ENCODE peak calls at places on chromosome 6, in eight cellular contexts. M is naive thymus-derived CD4-positive, alpha-beta T cell; F is hepatocyte; O is heart right ventricle; G is lower lobe of right lung; A is cardiac muscle cell; R is H9; W is OCI-LY7. I is an unnamed sample.

GRCh38 chr6:140303218-140303949 is 928.9 kb upstream of the CITED2 start:
- DNase-seq in M (no peak), F (no peak), O (no peak), G (no peak), A (no peak), R (no peak), W (no peak), I (no peak)

GRCh38 chr6:52596371-52597028 is 19.6 kb upstream of the TRAM2 start:
- DNase-seq in M (no peak), F (no peak), O (no peak), G (no peak), A (peak; percentile 83), R (no peak), W (peak; percentile 33), I (no peak)

GRCh38 chr6:29426654-29427053 is 11.9 kb downstream of the OR12D1 start:
- DNase-seq in M (no peak), F (no peak), O (no peak), G (no peak), A (no peak), R (no peak), W (no peak), I (no peak)

GRCh38 chr6:80439721-80440488 is 333.4 kb downstream of the BCKDHB start:
- DNase-seq in M (no peak), F (no peak), O (no peak), G (no peak), A (no peak), R (no peak), W (no peak), I (no peak)

GRCh38 chr6:43759926-43760798 is 9.8 kb upstream of the VEGFA start:
- DNase-seq in M (no peak), F (no peak), O (no peak), G (peak; percentile 50), A (no peak), R (no peak), W (no peak), I (no peak)

GRCh38 chr6:157187182-157188093 is 135.9 kb downstream of the TMEM242 start:
- DNase-seq in M (no peak), F (peak; percentile 52), O (peak; percentile 34), G (no peak), A (no peak), R (no peak), W (no peak), I (no peak)

GRCh38 chr6:122845916-122846632 is 57.0 kb downstream of the SMPDL3A start:
- DNase-seq in M (no peak), F (peak; percentile 34), O (no peak), G (no peak), A (peak; percentile 15), R (no peak), W (no peak), I (no peak)

GRCh38 chr6:165725201-165725600 is 62.2 kb upstream of the PDE10A start:
- DNase-seq in M (no peak), F (no peak), O (no peak), G (no peak), A (no peak), R (peak; percentile 58), W (no peak), I (no peak)

GRCh38 chr6:17267586-17267985 is 13.6 kb upstream of the RBM24 start:
- DNase-seq in M (no peak), F (no peak), O (no peak), G (no peak), A (no peak), R (no peak), W (no peak), I (no peak)

GRCh38 chr6:35568967-35569606 is 56.4 kb upstream of the TULP1 start:
- DNase-seq in M (no peak), F (peak; percentile 40), O (no peak), G (peak; percentile 65), A (peak; percentile 70), R (peak; percentile 71), W (peak; percentile 19), I (no peak)

GRCh38 chr6:133705071-133705470 is 183.8 kb upstream of the TCF21 start:
- DNase-seq in M (no peak), F (no peak), O (no peak), G (no peak), A (peak; percentile 79), R (no peak), W (no peak), I (no peak)

GRCh38 chr6:168908887-168909286 is 344.8 kb downstream of the THBS2 start:
- DNase-seq in M (no peak), F (no peak), O (no peak), G (no peak), A (peak; percentile 81), R (no peak), W (no peak), I (no peak)

GRCh38 chr6:79589701-79590100 is 41.4 kb upstream of the SH3BGRL2 start:
- DNase-seq in M (no peak), F (no peak), O (no peak), G (no peak), A (no peak), R (no peak), W (no peak), I (no peak)

GRCh38 chr6:55898342-55898741 is 23.0 kb upstream of the BMP5 start:
- DNase-seq in M (no peak), F (no peak), O (no peak), G (no peak), A (peak; percentile 26), R (no peak), W (no peak), I (no peak)

GRCh38 chr6:125639621-125640020 is 109.8 kb upstream of the HEY2 start:
- DNase-seq in M (no peak), F (no peak), O (no peak), G (no peak), A (peak; percentile 17), R (no peak), W (no peak), I (no peak)

GRCh38 chr6:16305246-16305725 is 66.9 kb downstream of the GMPR start:
- DNase-seq in M (no peak), F (no peak), O (no peak), G (no peak), A (no peak), R (no peak), W (no peak), I (no peak)

GRCh38 chr6:158666637-158667359 is 16.9 kb downstream of the SYTL3 start:
- DNase-seq in M (no peak), F (no peak), O (no peak), G (peak; percentile 84), A (peak; percentile 89), R (no peak), W (no peak), I (no peak)

GRCh38 chr6:85473748-85474147 is 23.9 kb downstream of the NT5E start:
- DNase-seq in M (no peak), F (no peak), O (no peak), G (no peak), A (no peak), R (no peak), W (no peak), I (no peak)

GRCh38 chr6:130322673-130323268 is 43.0 kb upstream of the TMEM200A start:
- DNase-seq in M (no peak), F (peak; percentile 84), O (peak; percentile 24), G (no peak), A (peak; percentile 84), R (no peak), W (peak; percentile 62), I (peak; percentile 35)

GRCh38 chr6:157774153-157775135 is 48.6 kb upstream of the SNX9 start:
- DNase-seq in M (no peak), F (peak; percentile 82), O (no peak), G (no peak), A (peak; percentile 46), R (peak; percentile 60), W (no peak), I (peak; percentile 76)

GRCh38 chr6:167956491-167956890 is 41.0 kb upstream of the KIF25 start:
- DNase-seq in M (no peak), F (no peak), O (no peak), G (no peak), A (no peak), R (no peak), W (no peak), I (no peak)

GRCh38 chr6:1423578-1423977 is 34.2 kb downstream of the FOXF2 start:
- DNase-seq in M (no peak), F (no peak), O (no peak), G (no peak), A (no peak), R (no peak), W (no peak), I (no peak)

GRCh38 chr6:116531675-116532570 is 13.6 kb downstream of the TRAPPC3L start:
- DNase-seq in M (peak; percentile 12), F (peak; percentile 78), O (peak; percentile 70), G (peak; percentile 39), A (peak; percentile 85), R (peak; percentile 71), W (peak; percentile 69), I (peak; percentile 68)

GRCh38 chr6:21390537-21391213 is 202.9 kb upstream of the SOX4 start:
- DNase-seq in M (no peak), F (no peak), O (peak; percentile 8), G (no peak), A (no peak), R (no peak), W (no peak), I (no peak)

GRCh38 chr6:91437295-91437694 is 850.4 kb upstream of the MAP3K7 start:
- DNase-seq in M (no peak), F (no peak), O (no peak), G (no peak), A (no peak), R (no peak), W (no peak), I (no peak)

GRCh38 chr6:82371799-82372508 is 8.3 kb downstream of the TPBG start:
- DNase-seq in M (no peak), F (no peak), O (no peak), G (no peak), A (no peak), R (no peak), W (no peak), I (no peak)

GRCh38 chr6:38796006-38796405 is 80.9 kb downstream of the DNAH8 start:
- DNase-seq in M (no peak), F (no peak), O (no peak), G (no peak), A (no peak), R (no peak), W (no peak), I (no peak)

GRCh38 chr6:13373919-13374318 is 45.6 kb upstream of the TBC1D7 start:
- DNase-seq in M (no peak), F (no peak), O (no peak), G (no peak), A (no peak), R (no peak), W (no peak), I (no peak)
- H3K4me1 ChIP-seq in M (peaks cover 9% of the 10 kb centered on the region), F (no peaks in the 10 kb centered on the region), O (peaks cover 32% of the 10 kb centered on the region), G (peaks cover 14% of the 10 kb centered on the region), A (peaks cover 30% of the 10 kb centered on the region), R (no peaks in the 10 kb centered on the region), W (peaks cover 44% of the 10 kb centered on the region), I (no peaks in the 10 kb centered on the region)

GRCh38 chr6:106849130-106849529 is 125.4 kb downstream of the CD24 start:
- DNase-seq in M (no peak), F (no peak), O (no peak), G (no peak), A (no peak), R (no peak), W (no peak), I (no peak)
- H3K4me1 ChIP-seq in M (no peaks in the 10 kb centered on the region), F (no peaks in the 10 kb centered on the region), O (no peaks in the 10 kb centered on the region), G (no peaks in the 10 kb centered on the region), A (no peaks in the 10 kb centered on the region), R (no peaks in the 10 kb centered on the region), W (peaks cover 29% of the 10 kb centered on the region), I (peaks cover 4% of the 10 kb centered on the region)

GRCh38 chr6:112575309-112575834 is 228.2 kb downstream of the RFPL4B start:
- DNase-seq in M (no peak), F (no peak), O (no peak), G (no peak), A (no peak), R (no peak), W (no peak), I (no peak)
- H3K4me1 ChIP-seq in M (no peaks in the 10 kb centered on the region), F (no peaks in the 10 kb centered on the region), O (no peaks in the 10 kb centered on the region), G (no peaks in the 10 kb centered on the region), A (no peaks in the 10 kb centered on the region), R (no peaks in the 10 kb centered on the region), W (no peaks in the 10 kb centered on the region), I (no peaks in the 10 kb centered on the region)

GRCh38 chr6:70860044-70860443 is 96.8 kb downstream of the B3GAT2 start:
- DNase-seq in M (no peak), F (no peak), O (no peak), G (no peak), A (no peak), R (no peak), W (no peak), I (no peak)
- H3K4me1 ChIP-seq in M (no peaks in the 10 kb centered on the region), F (no peaks in the 10 kb centered on the region), O (no peaks in the 10 kb centered on the region), G (no peaks in the 10 kb centered on the region), A (no peaks in the 10 kb centered on the region), R (peaks cover 6% of the 10 kb centered on the region), W (peaks cover 50% of the 10 kb centered on the region), I (no peaks in the 10 kb centered on the region)

I was measured in K562.